ENCODE peak calls at places on chromosomes 4 and X, in four cellular contexts. One of them, this sample, is unnamed.

GRCh38 chr4:185384877-185385465 is 10.8 kb downstream of the LRP2BP start:
- DNase-seq in A549: no peak
- DNase-seq in IMR-90: no peak
- DNase-seq in SK-N-SH: no peak
- DNase-seq in this sample: no peak

GRCh38 chr4:128241981-128242380 is 45.6 kb downstream of the PGRMC2 start:
- DNase-seq in A549: no peak
- DNase-seq in IMR-90: no peak
- DNase-seq in SK-N-SH: no peak
- DNase-seq in this sample: no peak

GRCh38 chr4:123821861-123822260 is 425.3 kb downstream of the SPRY1 start:
- DNase-seq in A549: no peak
- DNase-seq in IMR-90: peak; percentile 48
- DNase-seq in SK-N-SH: no peak
- DNase-seq in this sample: peak; percentile 28

GRCh38 chrX:80388206-80388605 is 32.0 kb upstream of the TENT5D start:
- DNase-seq in A549: no peak
- DNase-seq in IMR-90: no peak
- DNase-seq in SK-N-SH: no peak
- DNase-seq in this sample: no peak

GRCh38 chrX:143669395-143669794 is 33.5 kb upstream of the SLITRK4 start:
- DNase-seq in A549: no peak
- DNase-seq in IMR-90: no peak
- DNase-seq in SK-N-SH: no peak
- DNase-seq in this sample: no peak

GRCh38 chrX:81874807-81875206 is 672.9 kb downstream of the SH3BGRL start:
- DNase-seq in A549: no peak
- DNase-seq in IMR-90: no peak
- DNase-seq in SK-N-SH: no peak
- DNase-seq in this sample: no peak

GRCh38 chr4:121156822-121157769 is 7.0 kb downstream of the TNIP3 start:
- DNase-seq in A549: peak; percentile 22
- DNase-seq in IMR-90: peak; percentile 15
- DNase-seq in SK-N-SH: peak; percentile 39
- DNase-seq in this sample: no peak

GRCh38 chr4:139472761-139473335 is 18.9 kb downstream of the RAB33B start:
- DNase-seq in A549: no peak
- DNase-seq in IMR-90: no peak
- DNase-seq in SK-N-SH: no peak
- DNase-seq in this sample: no peak

GRCh38 chr4:39151120-39151713 is 31.1 kb upstream of the WDR19 start:
- DNase-seq in A549: no peak
- DNase-seq in IMR-90: peak; percentile 64
- DNase-seq in SK-N-SH: peak; percentile 9
- DNase-seq in this sample: no peak

GRCh38 chr4:102343964-102344519 is 1.2 kb downstream of the SLC39A8 start:
- DNase-seq in A549: no peak
- DNase-seq in IMR-90: peak; percentile 8
- DNase-seq in SK-N-SH: no peak
- DNase-seq in this sample: no peak

GRCh38 chr4:147371661-147372060 is 109.2 kb upstream of the EDNRA start:
- DNase-seq in A549: no peak
- DNase-seq in IMR-90: peak; percentile 75
- DNase-seq in SK-N-SH: no peak
- DNase-seq in this sample: no peak
- TF ChIP-seq SMC3 in A549: no peak
- TF ChIP-seq SMC3 in IMR-90: no peak
- TF ChIP-seq SMC3 in SK-N-SH: no peak
- TF ChIP-seq SMC3 in this sample: no peak

DNA sequence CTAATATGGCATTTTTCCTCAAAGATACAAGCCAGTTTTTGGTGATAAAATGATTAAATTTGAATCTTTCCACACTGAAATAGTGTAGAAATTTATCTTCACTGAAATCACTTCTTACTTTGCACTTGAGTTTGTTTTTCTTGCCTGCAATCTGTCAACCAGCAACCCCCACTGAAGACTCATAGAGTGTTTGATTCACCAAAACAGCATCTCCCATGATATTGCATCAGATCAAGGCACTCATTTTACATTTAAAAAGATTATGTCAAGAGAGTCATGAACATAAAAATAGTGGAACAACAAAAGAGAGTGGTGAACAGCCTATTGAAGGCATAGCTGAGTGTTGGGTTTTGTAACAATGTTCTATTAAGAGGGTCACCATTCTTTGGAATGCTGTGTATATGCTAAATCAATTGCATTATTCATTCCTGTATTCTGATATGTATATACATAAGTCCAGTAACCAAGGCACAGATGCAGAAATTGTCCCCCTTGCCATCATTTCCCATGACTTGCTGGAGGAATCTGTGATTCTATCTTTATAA is 1934.9 kb downstream of the ARAP2 start:
- DNase-seq in A549: no peak
- DNase-seq in IMR-90: no peak
- DNase-seq in SK-N-SH: no peak
- DNase-seq in this sample: no peak
- TF ChIP-seq SMC3 in A549: no peak
- TF ChIP-seq SMC3 in IMR-90: no peak
- TF ChIP-seq SMC3 in SK-N-SH: no peak
- TF ChIP-seq SMC3 in this sample: no peak

GRCh38 chr4:56607926-56608325 is 73.2 kb downstream of the HOPX start:
- DNase-seq in A549: no peak
- DNase-seq in IMR-90: no peak
- DNase-seq in SK-N-SH: no peak
- DNase-seq in this sample: no peak

GRCh38 chr4:56613101-56613862 is 67.8 kb downstream of the HOPX start:
- DNase-seq in A549: no peak
- DNase-seq in IMR-90: peak; percentile 91
- DNase-seq in SK-N-SH: no peak
- DNase-seq in this sample: peak; percentile 5

GRCh38 chr4:56606385-56606784 is 74.7 kb downstream of the HOPX start:
- DNase-seq in A549: no peak
- DNase-seq in IMR-90: no peak
- DNase-seq in SK-N-SH: no peak
- DNase-seq in this sample: no peak

GRCh38 chr4:56612282-56612681 is 68.8 kb downstream of the HOPX start:
- DNase-seq in A549: no peak
- DNase-seq in IMR-90: no peak
- DNase-seq in SK-N-SH: no peak
- DNase-seq in this sample: no peak

GRCh38 chr4:56611501-56611900 is 69.6 kb downstream of the HOPX start:
- DNase-seq in A549: no peak
- DNase-seq in IMR-90: peak; percentile 36
- DNase-seq in SK-N-SH: no peak
- DNase-seq in this sample: no peak
- TF ChIP-seq SMC3 in A549: no peak
- TF ChIP-seq SMC3 in IMR-90: no peak
- TF ChIP-seq SMC3 in SK-N-SH: no peak
- TF ChIP-seq SMC3 in this sample: no peak

DNA sequence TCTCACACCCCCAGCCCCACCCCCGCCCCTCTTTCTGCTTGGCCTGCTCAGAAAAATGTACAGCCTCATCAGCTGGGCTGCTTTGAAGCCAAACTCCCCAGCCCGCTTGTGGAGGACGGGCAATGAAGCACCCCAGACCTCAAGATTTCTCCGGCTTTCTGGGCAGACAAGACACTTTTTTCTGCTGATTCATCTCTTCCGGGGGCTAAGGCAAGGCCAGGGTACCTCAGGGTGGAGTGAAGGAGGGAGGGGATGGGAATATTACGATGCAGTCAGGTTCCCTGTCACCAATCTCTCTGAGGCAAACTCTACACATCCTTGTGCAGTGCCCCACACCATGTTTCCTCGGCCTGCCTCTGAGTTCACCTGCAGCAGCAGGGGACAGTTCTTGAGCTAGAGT is 66.9 kb upstream of the ATP6AP2 start:
- DNase-seq in A549: no peak
- DNase-seq in IMR-90: no peak
- DNase-seq in SK-N-SH: no peak
- DNase-seq in this sample: no peak
- TF ChIP-seq SMC3 in A549: no peak
- TF ChIP-seq SMC3 in IMR-90: no peak
- TF ChIP-seq SMC3 in SK-N-SH: no peak
- TF ChIP-seq SMC3 in this sample: no peak

DNA sequence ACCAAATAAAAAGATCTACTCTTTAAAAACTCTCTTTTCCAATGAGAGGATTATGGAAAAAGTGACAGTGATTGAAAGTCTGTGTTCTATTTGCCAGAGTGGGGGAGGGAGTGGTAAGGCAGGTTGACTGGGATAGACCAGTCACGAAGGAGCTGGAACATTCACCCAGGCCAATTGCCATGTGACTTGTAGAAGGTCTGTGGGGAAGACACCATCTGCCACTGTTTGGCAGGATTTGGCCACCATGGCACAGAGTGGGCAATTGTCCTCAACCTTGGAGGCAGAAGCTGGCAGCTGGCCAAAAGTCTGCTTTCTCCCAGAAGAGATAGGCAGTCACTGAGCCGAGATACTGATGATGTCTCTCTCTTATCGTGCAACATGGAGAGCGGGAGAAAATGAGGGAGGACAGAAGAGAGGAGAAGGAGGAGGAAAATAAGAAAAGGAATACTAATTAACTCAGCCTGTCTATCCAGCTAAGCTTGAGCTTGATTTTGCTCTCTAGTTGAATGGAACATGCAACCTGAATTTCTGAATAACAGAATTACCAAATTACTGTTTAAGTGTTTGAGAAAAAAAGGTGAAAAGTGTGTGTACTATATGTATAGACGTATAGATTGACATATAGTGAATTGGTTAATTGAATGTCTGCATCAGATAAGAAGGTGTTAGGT is 267.1 kb downstream of the ARHGAP24 start:
- DNase-seq in A549: no peak
- DNase-seq in IMR-90: no peak
- DNase-seq in SK-N-SH: peak; percentile 37
- DNase-seq in this sample: no peak
- TF ChIP-seq SMC3 in A549: no peak
- TF ChIP-seq SMC3 in IMR-90: no peak
- TF ChIP-seq SMC3 in SK-N-SH: no peak
- TF ChIP-seq SMC3 in this sample: no peak

DNA sequence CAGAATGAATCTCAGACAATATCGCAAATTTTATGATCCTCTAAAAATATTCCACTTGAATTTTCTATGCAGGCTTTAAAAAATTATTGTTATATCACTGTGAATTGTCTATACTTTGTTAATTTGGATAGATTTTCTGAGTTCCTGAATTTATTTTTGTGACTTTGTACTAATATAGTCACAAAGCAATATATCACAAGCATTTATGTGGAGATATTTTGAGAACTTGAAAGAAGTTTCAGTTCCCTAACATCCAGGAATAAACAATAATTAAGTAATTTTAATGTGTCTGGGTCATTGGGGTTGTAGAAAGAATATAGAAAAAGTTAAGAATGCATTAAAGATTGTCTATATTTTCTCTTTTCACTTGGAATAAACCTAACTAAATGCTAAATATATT is 32.0 kb downstream of the CXCL8 start:
- DNase-seq in A549: no peak
- DNase-seq in IMR-90: no peak
- DNase-seq in SK-N-SH: no peak
- DNase-seq in this sample: no peak
- TF ChIP-seq SMC3 in A549: no peak
- TF ChIP-seq SMC3 in IMR-90: no peak
- TF ChIP-seq SMC3 in SK-N-SH: no peak
- TF ChIP-seq SMC3 in this sample: no peak